ENCODE peak calls at places on chromosome 21, in ten cellular contexts. C is CD8-positive, alpha-beta T cell; J is pulmonary artery endothelial cell; M is NCI-H2081; Z is renal cortical epithelial cell; U is fibroblast of pulmonary artery; P is effector memory CD4-positive, alpha-beta T cell; T is colonic mucosa; W is HT-29; N is fibroblast of lung. Y is an unnamed sample.

GRCh38 chr21:31865429-31865970 is 7.3 kb upstream of the HUNK start:
- DNase-seq in C (no peak), J (no peak), M (no peak), Z (no peak), U (no peak), P (no peak), T (no peak), W (no peak), N (no peak), Y (no peak)

GRCh38 chr21:22575165-22575584 is 1577.0 kb downstream of the NCAM2 start:
- DNase-seq in C (no peak), J (peak), M (peak), Z (no peak), U (peak), P (no peak), T (no peak), W (peak), N (no peak), Y (peak)

GRCh38 chr21:44865561-44866280 is 7.8 kb downstream of the PTTG1IP start:
- DNase-seq in C (no peak), J (no peak), M (no peak), Z (peak), U (peak), P (no peak), T (no peak), W (peak), N (no peak), Y (peak)

GRCh38 chr21:45747233-45747766 is 103.8 kb downstream of the PCBP3 start:
- DNase-seq in C (no peak), J (no peak), M (no peak), Z (no peak), U (no peak), P (no peak), T (no peak), W (no peak), N (no peak), Y (no peak)

GRCh38 chr21:31837613-31838390 is 35.0 kb upstream of the HUNK start:
- DNase-seq in C (no peak), J (no peak), M (no peak), Z (no peak), U (no peak), P (no peak), T (no peak), W (no peak), N (no peak), Y (peak)

GRCh38 chr21:38439336-38439900 is 58.9 kb downstream of the ERG start:
- DNase-seq in C (no peak), J (no peak), M (no peak), Z (no peak), U (peak), P (no peak), T (no peak), W (no peak), N (peak), Y (no peak)

GRCh38 chr21:44980562-44981489 is 41.0 kb downstream of the SLX9 start:
- DNase-seq in C (no peak), J (no peak), M (no peak), Z (no peak), U (no peak), P (no peak), T (no peak), W (no peak), N (no peak), Y (no peak)

GRCh38 chr21:44368711-44369446 is 15.5 kb downstream of the TRPM2 start:
- DNase-seq in C (no peak), J (no peak), M (no peak), Z (no peak), U (no peak), P (no peak), T (no peak), W (no peak), N (no peak), Y (no peak)

GRCh38 chr21:33690874-33691273 is 48.6 kb downstream of the ITSN1 start:
- DNase-seq in C (no peak), J (no peak), M (no peak), Z (no peak), U (no peak), P (no peak), T (no peak), W (no peak), N (no peak), Y (no peak)

GRCh38 chr21:45295576-45296365 is 8.1 kb upstream of the POFUT2 start:
- DNase-seq in C (no peak), J (no peak), M (no peak), Z (no peak), U (no peak), P (no peak), T (peak), W (no peak), N (peak), Y (no peak)

GRCh38 chr21:46295996-46296752 is 10.0 kb downstream of the YBEY start:
- DNase-seq in C (peak), J (no peak), M (no peak), Z (peak), U (peak), P (no peak), T (peak), W (no peak), N (peak), Y (peak)

GRCh38 chr21:39218082-39218409 is 34.8 kb upstream of the PSMG1 start:
- DNase-seq in C (no peak), J (no peak), M (no peak), Z (no peak), U (no peak), P (no peak), T (no peak), W (no peak), N (no peak), Y (no peak)

GRCh38 chr21:45533731-45534571 is 8.3 kb downstream of the SLC19A1 start:
- DNase-seq in C (no peak), J (no peak), M (no peak), Z (no peak), U (no peak), P (no peak), T (no peak), W (peak), N (no peak), Y (no peak)

GRCh38 chr21:46385846-46386725 is 62.1 kb downstream of the PCNT start:
- DNase-seq in C (no peak), J (no peak), M (no peak), Z (no peak), U (no peak), P (no peak), T (no peak), W (no peak), N (no peak), Y (no peak)

GRCh38 chr21:20570824-20571232 is 427.4 kb upstream of the NCAM2 start:
- DNase-seq in C (no peak), J (no peak), M (no peak), Z (no peak), U (no peak), P (no peak), T (no peak), W (peak), N (no peak), Y (no peak)

GRCh38 chr21:39483917-39484316 is 32.1 kb downstream of the SH3BGR start:
- DNase-seq in C (no peak), J (no peak), M (no peak), Z (no peak), U (peak), P (no peak), T (no peak), W (peak), N (peak), Y (no peak)

GRCh38 chr21:16741228-16741665 is 771.6 kb upstream of the CXADR start:
- DNase-seq in C (no peak), J (no peak), M (no peak), Z (no peak), U (peak), P (no peak), T (no peak), W (no peak), N (peak), Y (peak)

GRCh38 chr21:40120944-40121575 is 253.8 kb downstream of the PCP4 start:
- DNase-seq in C (no peak), J (no peak), M (peak), Z (peak), U (peak), P (no peak), T (no peak), W (peak), N (peak), Y (peak)

GRCh38 chr21:44259082-44259705 is 2.5 kb downstream of the DNMT3L start:
- DNase-seq in C (no peak), J (no peak), M (no peak), Z (no peak), U (peak), P (no peak), T (no peak), W (no peak), N (peak), Y (no peak)

GRCh38 chr21:44521301-44521927 is 18.6 kb downstream of the KRTAP10-1 start:
- DNase-seq in C (no peak), J (no peak), M (no peak), Z (no peak), U (no peak), P (no peak), T (no peak), W (no peak), N (no peak), Y (no peak)